ENCODE peak calls at places on chromosomes 13 and 19, in five cellular contexts. D is IMR-90; F is heart left ventricle; Q is CD8-positive, alpha-beta memory T cell; S is OCI-LY7. I is an unnamed sample.

GRCh38 chr19:17214531-17215124 is 529 bp upstream of the USE1 start:
- DNase-seq in D (no peak), F (no peak), Q (no peak), S (no peak), I (no peak)

GRCh38 chr19:19526581-19527370 is 1.9 kb upstream of the YJEFN3 start:
- DNase-seq in D (no peak), F (no peak), Q (no peak), S (peak; percentile 33), I (no peak)

GRCh38 chr19:17658240-17658639 is 29.9 kb downstream of the UNC13A start:
- DNase-seq in D (no peak), F (no peak), Q (no peak), S (no peak), I (no peak)

GRCh38 chr13:40589285-40590109 is 76.9 kb downstream of the FOXO1 start:
- DNase-seq in D (no peak), F (peak; percentile 68), Q (no peak), S (peak; percentile 97), I (peak; percentile 79)

GRCh38 chr19:46587861-46588260 is 13.3 kb upstream of the CALM3 start:
- DNase-seq in D (no peak), F (no peak), Q (no peak), S (no peak), I (no peak)

GRCh38 chr19:35501684-35502083 is 11.4 kb upstream of the KRTDAP start:
- DNase-seq in D (no peak), F (no peak), Q (no peak), S (no peak), I (no peak)

GRCh38 chr19:10921909-10922637 is 6.4 kb downstream of the YIPF2 start:
- DNase-seq in D (no peak), F (no peak), Q (no peak), S (no peak), I (peak; percentile 74)

GRCh38 chr19:48812094-48812929 is 1.5 kb upstream of the BCAT2 start:
- DNase-seq in D (peak; percentile 13), F (peak; percentile 93), Q (peak; percentile 35), S (peak; percentile 91), I (peak; percentile 86)

GRCh38 chr19:54460230-54461005 is 3.2 kb downstream of the LENG9 start:
- DNase-seq in D (no peak), F (no peak), Q (no peak), S (no peak), I (no peak)

GRCh38 chr19:48370955-48371354 is 6.8 kb downstream of the SYNGR4 start:
- DNase-seq in D (no peak), F (no peak), Q (no peak), S (no peak), I (no peak)

GRCh38 chr19:46784262-46785053 is 3.9 kb downstream of the SLC1A5 start:
- DNase-seq in D (peak; percentile 95), F (peak; percentile 72), Q (no peak), S (peak; percentile 92), I (peak; percentile 27)

GRCh38 chr13:69109891-69110525 is 997.6 kb upstream of the ATXN8OS start:
- DNase-seq in D (no peak), F (no peak), Q (no peak), S (no peak), I (no peak)

GRCh38 chr19:46613525-46613924 is 11.4 kb downstream of the PTGIR start:
- DNase-seq in D (no peak), F (peak; percentile 23), Q (no peak), S (no peak), I (peak; percentile 9)

GRCh38 chr13:111006508-111007031 is 91.7 kb upstream of the ANKRD10 start:
- DNase-seq in D (peak; percentile 84), F (peak; percentile 92), Q (no peak), S (no peak), I (peak; percentile 64)

GRCh38 chr13:110902370-110902769 is 12.5 kb downstream of the ANKRD10 start:
- DNase-seq in D (peak; percentile 61), F (no peak), Q (no peak), S (no peak), I (no peak)

GRCh38 chr19:2782357-2782935 is 627 bp downstream of the SGTA start:
- DNase-seq in D (no peak), F (no peak), Q (no peak), S (no peak), I (no peak)

GRCh38 chr13:113748101-113748861 is 10.7 kb upstream of the TMEM255B start:
- DNase-seq in D (no peak), F (no peak), Q (no peak), S (no peak), I (no peak)

GRCh38 chr19:50047686-50048085 is 21.9 kb downstream of the ZNF473 start:
- DNase-seq in D (peak; percentile 31), F (no peak), Q (no peak), S (no peak), I (no peak)

GRCh38 chr19:50043967-50044366 is 18.2 kb downstream of the ZNF473 start:
- DNase-seq in D (no peak), F (no peak), Q (no peak), S (no peak), I (no peak)

GRCh38 chr19:50050406-50051223 is 24.8 kb downstream of the ZNF473 start:
- DNase-seq in D (peak; percentile 79), F (peak; percentile 89), Q (peak; percentile 81), S (peak; percentile 81), I (peak; percentile 19)

GRCh38 chr19:50044922-50045321 is 19.1 kb downstream of the ZNF473 start:
- DNase-seq in D (no peak), F (no peak), Q (no peak), S (no peak), I (no peak)

GRCh38 chr19:50046649-50047503 is 21.1 kb downstream of the ZNF473 start:
- DNase-seq in D (peak; percentile 18), F (peak; percentile 53), Q (peak; percentile 37), S (peak; percentile 74), I (no peak)
- H3K36me3 ChIP-seq in D (peaks cover 50% of the 10 kb centered on the region), F (peaks cover 51% of the 10 kb centered on the region), Q (peaks cover 47% of the 10 kb centered on the region), S (peaks cover 70% of the 10 kb centered on the region), I (peaks cover 63% of the 10 kb centered on the region)

GRCh38 chr13:29593605-29594297 is 1.7 kb downstream of the SLC7A1 start:
- DNase-seq in D (no peak), F (no peak), Q (no peak), S (peak; percentile 20), I (no peak)

GRCh38 chr13:29587645-29588044 is 7.8 kb downstream of the SLC7A1 start:
- DNase-seq in D (peak; percentile 24), F (no peak), Q (no peak), S (no peak), I (no peak)

GRCh38 chr13:29591310-29591709 is 4.2 kb downstream of the SLC7A1 start:
- DNase-seq in D (peak; percentile 58), F (no peak), Q (no peak), S (no peak), I (no peak)

GRCh38 chr13:29589234-29589633 is 6.3 kb downstream of the SLC7A1 start:
- DNase-seq in D (peak; percentile 63), F (peak; percentile 46), Q (no peak), S (no peak), I (no peak)

DNA sequence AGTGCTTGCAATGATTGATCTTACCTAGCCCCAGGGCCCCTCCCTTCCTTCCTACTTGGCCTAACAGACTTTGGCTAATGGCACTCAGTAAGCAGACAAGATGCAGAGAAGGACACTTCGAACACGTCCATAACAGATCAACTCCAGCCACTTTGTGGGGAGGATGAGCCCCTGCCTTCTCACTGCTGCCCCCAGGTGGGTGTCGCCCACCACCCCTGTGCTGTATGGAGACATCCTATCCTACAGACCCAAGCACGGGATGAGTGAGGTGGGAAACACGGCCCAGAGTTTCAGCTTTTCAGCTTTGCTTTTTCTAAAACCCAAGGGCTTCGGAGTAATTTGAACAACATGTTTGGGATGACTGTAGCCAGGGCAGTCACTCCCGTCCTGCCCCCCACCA is 5.5 kb downstream of the SLC7A1 start:
- DNase-seq in D (no peak), F (no peak), Q (no peak), S (no peak), I (no peak)
- H3K4me1 ChIP-seq in D (peaks cover 24% of the 10 kb centered on the region), F (peaks cover 10% of the 10 kb centered on the region), Q (peaks cover 12% of the 10 kb centered on the region), S (peaks cover 29% of the 10 kb centered on the region), I (no peaks in the 10 kb centered on the region)

GRCh38 chr19:52307275-52307674 is 10.3 kb downstream of the ZNF480 start:
- DNase-seq in D (peak; percentile 19), F (no peak), Q (no peak), S (peak; percentile 53), I (no peak)
- H3K9me3 ChIP-seq in D (peaks cover 57% of the 10 kb centered on the region), F (peaks cover 96% of the 10 kb centered on the region), Q (peaks cover 39% of the 10 kb centered on the region), S (peaks cover 50% of the 10 kb centered on the region), I (peaks cover 23% of the 10 kb centered on the region)

GRCh38 chr19:1613808-1614570 is 8.7 kb upstream of the UQCR11 start:
- DNase-seq in D (no peak), F (no peak), Q (no peak), S (no peak), I (no peak)
- H3K36me3 ChIP-seq in D (peaks cover 66% of the 10 kb centered on the region), F (peaks cover 71% of the 10 kb centered on the region), Q (peaks cover 9% of the 10 kb centered on the region), S (peaks cover 99% of the 10 kb centered on the region), I (no peaks in the 10 kb centered on the region)

DNA sequence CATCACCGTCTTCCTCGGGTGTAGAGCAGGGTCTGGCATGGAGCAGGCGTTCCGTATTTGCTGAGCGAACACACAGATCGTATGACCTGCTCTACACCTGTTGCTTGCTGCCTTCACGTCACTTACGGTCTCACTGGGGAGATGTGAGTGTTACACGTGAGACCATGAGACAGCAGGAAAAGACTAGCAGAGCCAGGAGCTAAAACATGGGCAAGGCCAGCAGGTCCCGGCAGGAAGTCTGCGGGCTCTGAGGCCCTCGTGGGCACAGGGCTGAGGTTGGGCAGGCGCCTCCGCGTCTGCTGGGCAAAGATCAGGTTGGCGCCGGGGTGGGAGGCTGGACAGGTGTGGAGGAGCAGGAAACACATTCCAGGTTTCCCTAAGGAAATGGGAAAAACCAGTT is 19.7 kb upstream of the GTF3A start:
- DNase-seq in D (no peak), F (no peak), Q (no peak), S (no peak), I (no peak)
- H3K4me1 ChIP-seq in D (peaks cover 4% of the 10 kb centered on the region), F (peaks cover 10% of the 10 kb centered on the region), Q (peaks cover 8% of the 10 kb centered on the region), S (no peaks in the 10 kb centered on the region), I (peaks cover 10% of the 10 kb centered on the region)

GRCh38 chr13:18991054-18991453 is 190.6 kb downstream of the TUBA3C start:
- DNase-seq in D (no peak), F (no peak), Q (no peak), S (no peak), I (no peak)
- H3K9me3 ChIP-seq in D (peaks cover 40% of the 10 kb centered on the region), F (peaks cover 15% of the 10 kb centered on the region), Q (no peaks in the 10 kb centered on the region), S (peaks cover 3% of the 10 kb centered on the region), I (no peaks in the 10 kb centered on the region)